ENCODE peak calls at places on chromosomes 6 and 20, in nine cellular contexts. T is activated CD4-positive, alpha-beta T cell treated with anti-CD3 and anti-CD28 coated beads, Interleukin-2, amount 10 ng/mL, durations not matched to agents 24 days and 14 days; A is GM10248; M is CD8-positive, alpha-beta T cell; H is GF-D8; B is activated T-cell treated with anti-CD3 and anti-CD28 coated beads, Interleukin-2, amount 50 U/mL, for 72 hours; C is midbrain; V is iPS-NIHi11; W is posterior cingulate gyrus. R is an unnamed sample.

GRCh38 chr6:33723576-33724085 is 12.1 kb upstream of the UQCC2 start:
- DNase-seq in C (no peak), B (no peak), H (no peak), M (no peak), T (no peak), V (no peak), W (peak), A (no peak), R (no peak)

GRCh38 chr6:3908961-3909360 is 59.8 kb downstream of the FAM50B start:
- DNase-seq in A (no peak), H (no peak), V (no peak), W (no peak), B (no peak), T (no peak), C (no peak), M (no peak), R (no peak)

GRCh38 chr6:142842423-142843261 is 102.3 kb downstream of the HIVEP2 start:
- DNase-seq in C (no peak), W (no peak), A (peak), T (peak), M (no peak), B (peak), H (no peak), V (no peak), R (no peak)

GRCh38 chr6:169843991-169844390 is 92.6 kb downstream of the ERMARD start:
- DNase-seq in T (no peak), H (no peak), C (no peak), M (peak), B (no peak), V (no peak), A (no peak), W (no peak), R (no peak)

GRCh38 chr6:96834070-96834469 is 3.2 kb downstream of the GPR63 start:
- DNase-seq in H (no peak), T (no peak), V (no peak), A (no peak), W (no peak), B (no peak), M (no peak), C (no peak), R (no peak)

GRCh38 chr6:160586374-160586773 is 77.7 kb downstream of the LPA start:
- DNase-seq in H (no peak), B (no peak), W (no peak), T (no peak), V (no peak), C (no peak), M (no peak), A (no peak), R (no peak)

GRCh38 chr20:59159091-59159821 is 4.4 kb upstream of the ZNF831 start:
- DNase-seq in M (peak), A (no peak), V (no peak), H (no peak), T (peak), B (peak), C (no peak), W (no peak), R (no peak)

GRCh38 chr6:29974901-29975560 is 32.7 kb downstream of the HLA-A start:
- DNase-seq in M (no peak), H (no peak), B (no peak), V (peak), W (no peak), C (no peak), T (no peak), A (no peak), R (no peak)

GRCh38 chr6:129100164-129100563 is 217.2 kb downstream of the LAMA2 start:
- DNase-seq in C (no peak), B (no peak), T (no peak), H (no peak), V (no peak), A (no peak), M (no peak), W (no peak), R (no peak)

GRCh38 chr6:31734247-31734702 is 2.1 kb downstream of the CLIC1 start:
- DNase-seq in T (peak), M (no peak), V (no peak), C (no peak), H (no peak), W (no peak), A (no peak), B (no peak), R (no peak)

R was measured in Kasumi-1.